ENCODE peak calls at places on chromosomes 16 and 17, in five cellular contexts. Q is mucosa of descending colon; L is aorta; D is stimulated activated CD4-positive, alpha-beta T cell treated with anti-CD3 and anti-CD28 coated beads, Interleukin-1b, Interleukin-23, amount 100 ng/mL, for 1 hour; U is fibroblast of the conjunctiva. F is an unnamed sample.

GRCh38 chr17:50833396-50834125 is 1.8 kb upstream of the WFIKKN2 start:
- DNase-seq in Q (no peak), L (no peak), D (no peak), U (no peak), F (no peak)

GRCh38 chr16:2898831-2899563 is 12.7 kb upstream of the FLYWCH1 start:
- DNase-seq in Q (no peak), L (no peak), D (no peak), U (no peak), F (no peak)

GRCh38 chr17:79965806-79966205 is 69.9 kb downstream of the TBC1D16 start:
- DNase-seq in Q (peak), L (no peak), D (no peak), U (no peak), F (no peak)

GRCh38 chr16:27751676-27752075 is 201.7 kb downstream of the KATNIP start:
- DNase-seq in Q (peak), L (no peak), D (no peak), U (no peak), F (no peak)

GRCh38 chr16:71344315-71344905 is 14.1 kb upstream of the CALB2 start:
- DNase-seq in Q (no peak), L (no peak), D (no peak), U (no peak), F (no peak)

GRCh38 chr16:88070341-88070740 is 119.1 kb downstream of the BANP start:
- DNase-seq in Q (no peak), L (no peak), D (no peak), U (no peak), F (no peak)

GRCh38 chr16:70573451-70574121 is 50.0 kb downstream of the SF3B3 start:
- DNase-seq in Q (no peak), L (peak), D (no peak), U (peak), F (no peak)

GRCh38 chr16:29738514-29738913 is 7.3 kb downstream of the C16orf54 start:
- DNase-seq in Q (no peak), L (peak), D (no peak), U (no peak), F (no peak)

GRCh38 chr17:68197091-68197996 is 50.5 kb upstream of the AMZ2 start:
- DNase-seq in Q (peak), L (no peak), D (no peak), U (no peak), F (no peak)

GRCh38 chr16:54173489-54173888 is 113.1 kb downstream of the IRX3 start:
- DNase-seq in Q (no peak), L (no peak), D (no peak), U (no peak), F (no peak)

GRCh38 chr17:48438662-48439061 is 8.6 kb upstream of the SKAP1 start:
- DNase-seq in Q (no peak), L (no peak), D (no peak), U (no peak), F (no peak)

GRCh38 chr17:22464041-22464440 is 771.7 kb downstream of the KCNJ18 start:
- DNase-seq in Q (no peak), L (no peak), D (no peak), U (no peak), F (no peak)

GRCh38 chr16:30829130-30830071 is 42.4 kb upstream of the ZNF629 start:
- DNase-seq in Q (peak), L (no peak), D (no peak), U (no peak), F (no peak)

GRCh38 chr16:86567701-86568571 is 1.3 kb downstream of the FOXC2 start:
- DNase-seq in Q (no peak), L (peak), D (no peak), U (no peak), F (no peak)

GRCh38 chr17:17767497-17768286 is 69.1 kb downstream of the SREBF1 start:
- DNase-seq in Q (peak), L (no peak), D (no peak), U (no peak), F (no peak)

F was measured in H1.